ENCODE peak calls at places on chromosome X, in nine cellular contexts. S is activated CD8-positive, alpha-beta memory T cell treated with anti-CD3 and anti-CD28 coated beads for 48 hours; Q is mesendoderm; B is DMS79 treated with DMSO at 0.1 percent for 48 hours; F is NCI-H2081; J is cardiac fibroblast; D is retina; A is mucosa of descending colon; M is esophagus muscularis mucosa. X is an unnamed sample.

GRCh38 chrX:49039598-49040375 is 3.4 kb downstream of the TFE3 start:
- DNase-seq in S (no peak), A (peak), F (peak), B (peak), Q (peak), J (peak), D (peak), M (peak), X (peak)

GRCh38 chrX:17067534-17067933 is 121.1 kb downstream of the REPS2 start:
- DNase-seq in B (peak), Q (no peak), M (no peak), F (no peak), J (no peak), A (no peak), D (no peak), S (no peak), X (no peak)

GRCh38 chrX:43317378-43317777 is 338.7 kb upstream of the MAOA start:
- DNase-seq in A (no peak), D (no peak), S (no peak), J (no peak), Q (no peak), B (no peak), M (no peak), F (no peak), X (no peak)

GRCh38 chrX:151973851-151974335 is 583 bp downstream of the GABRE start:
- DNase-seq in F (no peak), A (peak), B (peak), Q (peak), D (peak), M (no peak), S (no peak), J (peak), X (no peak)

GRCh38 chrX:150547511-150548115 is 20.8 kb upstream of the MTM1 start:
- DNase-seq in D (peak), S (peak), M (peak), Q (peak), J (peak), B (peak), F (no peak), A (peak), X (no peak)

GRCh38 chrX:153827903-153828302 is 2.4 kb downstream of the PDZD4 start:
- DNase-seq in A (no peak), M (no peak), S (no peak), D (no peak), F (no peak), B (no peak), J (no peak), Q (no peak), X (no peak)

GRCh38 chrX:20128678-20129077 is 12.0 kb upstream of the MAP7D2 start:
- DNase-seq in B (no peak), A (no peak), J (peak), Q (no peak), F (no peak), S (no peak), D (no peak), M (no peak), X (no peak)

GRCh38 chrX:137428251-137428661 is 137.7 kb upstream of the ZIC3 start:
- DNase-seq in Q (peak), D (no peak), M (no peak), J (no peak), B (no peak), S (no peak), F (no peak), A (no peak), X (no peak)

GRCh38 chrX:20372533-20372932 is 105.8 kb upstream of the RPS6KA3 start:
- DNase-seq in S (no peak), J (peak), Q (no peak), A (no peak), F (no peak), M (no peak), D (no peak), B (no peak), X (peak)

GRCh38 chrX:112874140-112874539 is 33.5 kb upstream of the AMOT start:
- DNase-seq in S (no peak), M (no peak), J (peak), D (no peak), B (no peak), A (no peak), F (no peak), Q (no peak), X (no peak)

GRCh38 chrX:25012793-25013592 is 2.8 kb downstream of the ARX start:
- DNase-seq in D (no peak), B (no peak), Q (no peak), J (no peak), A (no peak), F (peak), M (no peak), S (no peak), X (no peak)

GRCh38 chrX:123943074-123943473 is 18.4 kb upstream of the STAG2 start:
- DNase-seq in D (no peak), B (no peak), Q (no peak), M (no peak), J (no peak), S (no peak), F (no peak), A (no peak), X (no peak)

GRCh38 chrX:107654778-107655761 is 26.8 kb downstream of the PRPS1 start:
- DNase-seq in B (peak), F (no peak), Q (peak), D (peak), J (peak), M (peak), A (peak), S (peak), X (peak)

GRCh38 chrX:34918856-34919255 is 23.7 kb upstream of the FAM47B start:
- DNase-seq in M (no peak), J (peak), A (no peak), Q (peak), D (peak), B (no peak), S (no peak), F (peak), X (peak)

GRCh38 chrX:20438871-20439526 is 172.3 kb upstream of the RPS6KA3 start:
- DNase-seq in D (peak), A (no peak), F (no peak), J (no peak), S (no peak), B (no peak), M (no peak), Q (no peak), X (no peak)

GRCh38 chrX:132292753-132293152 is 73.5 kb upstream of the RAP2C start:
- DNase-seq in Q (peak), S (no peak), D (peak), A (no peak), J (peak), M (no peak), B (no peak), F (no peak), X (peak)

GRCh38 chrX:47749185-47749967 is 87.3 kb upstream of the ZNF81 start:
- DNase-seq in F (no peak), J (no peak), B (no peak), Q (no peak), D (no peak), M (no peak), A (no peak), S (no peak), X (no peak)

GRCh38 chrX:139429913-139430312 is 100.6 kb upstream of the F9 start:
- DNase-seq in S (no peak), B (no peak), A (no peak), D (no peak), J (no peak), F (no peak), Q (peak), M (no peak), X (no peak)

GRCh38 chrX:47169726-47170515 is 23.7 kb upstream of the UBA1 start:
- DNase-seq in D (no peak), S (no peak), M (no peak), F (no peak), J (peak), Q (no peak), A (no peak), B (no peak), X (no peak)

GRCh38 chrX:72351606-72352338 is 46.1 kb upstream of the CITED1 start:
- DNase-seq in D (no peak), A (no peak), B (no peak), F (no peak), Q (no peak), S (no peak), J (peak), M (no peak), X (no peak)

GRCh38 chrX:31228415-31228832 is 156.6 kb upstream of the FTHL17 start:
- DNase-seq in J (peak), M (no peak), B (no peak), Q (no peak), S (no peak), A (no peak), D (no peak), F (no peak), X (no peak)

GRCh38 chrX:48802089-48802812 is 384 bp downstream of the HDAC6 start:
- DNase-seq in J (peak), S (no peak), D (peak), B (peak), M (peak), Q (peak), F (peak), A (peak), X (peak)

GRCh38 chrX:132426695-132427281 is 62.0 kb downstream of the MBNL3 start:
- DNase-seq in J (peak), Q (no peak), A (no peak), S (no peak), M (no peak), D (no peak), B (no peak), F (no peak), X (no peak)

GRCh38 chrX:68801737-68802290 is 27.0 kb upstream of the EFNB1 start:
- DNase-seq in S (no peak), J (no peak), D (no peak), F (no peak), A (no peak), B (no peak), Q (peak), M (no peak), X (no peak)

GRCh38 chrX:119647552-119648420 is 41.6 kb upstream of the NKRF start:
- DNase-seq in D (no peak), Q (no peak), B (no peak), S (peak), F (no peak), A (no peak), M (no peak), J (no peak), X (no peak)

GRCh38 chrX:13851996-13852695 is 35.3 kb upstream of the GPM6B start:
- DNase-seq in B (no peak), Q (no peak), S (no peak), A (no peak), D (no peak), J (no peak), M (no peak), F (no peak), X (no peak)

GRCh38 chrX:21683910-21684309 is 25.8 kb upstream of the KLHL34 start:
- DNase-seq in F (no peak), B (no peak), A (no peak), M (no peak), Q (no peak), J (no peak), D (no peak), S (no peak), X (no peak)

GRCh38 chrX:121642415-121642814 is 595.0 kb downstream of the GLUD2 start:
- DNase-seq in B (no peak), M (no peak), S (no peak), F (no peak), D (no peak), J (peak), A (no peak), Q (no peak), X (peak)

GRCh38 chrX:150967786-150968185 is 15.3 kb upstream of the HMGB3 start:
- DNase-seq in Q (no peak), B (no peak), S (no peak), F (no peak), A (peak), D (no peak), J (no peak), M (no peak), X (no peak)

GRCh38 chrX:113305496-113305895 is 464.9 kb upstream of the AMOT start:
- DNase-seq in F (no peak), B (no peak), Q (no peak), D (no peak), J (peak), M (no peak), A (no peak), S (no peak), X (peak)

GRCh38 chrX:131068945-131069719 is 11.0 kb downstream of the ARHGAP36 start:
- DNase-seq in M (no peak), J (peak), Q (peak), S (no peak), A (no peak), B (no peak), F (peak), D (peak), X (no peak)

GRCh38 chrX:130124577-130124976 is 14.3 kb upstream of the ELF4 start:
- DNase-seq in S (no peak), Q (peak), J (no peak), M (no peak), D (no peak), A (no peak), B (no peak), F (no peak), X (no peak)